ENCODE peak calls at places on chromosomes 13 and 19, in five cellular contexts. U is HEK293T, G is HepG2, I is H1, A is GM12878. M is an unnamed sample.
A peak's percentile ranks its signal among the peaks of the same experiment; 100 is the strongest.

GRCh38 chr13:77554079-77554478 is 18.6 kb downstream of the SCEL start:
- DNase-seq in U (no peak), G (no peak), I (no peak), A (no peak), M (no peak)

GRCh38 chr19:18932216-18932841 is 8.7 kb downstream of the HOMER3 start:
- DNase-seq in U (peak; percentile 97), G (no peak), I (peak; percentile 99), A (no peak), M (peak; percentile 68)

GRCh38 chr19:3687774-3688706 is 12.2 kb downstream of the PIP5K1C start:
- DNase-seq in U (no peak), G (peak; percentile 41), I (no peak), A (no peak), M (no peak)

GRCh38 chr19:23118400-23118799 is 1.6 kb downstream of the ZNF730 start:
- DNase-seq in U (no peak), G (no peak), I (no peak), A (no peak), M (peak; percentile 70)

GRCh38 chr19:16161848-16162247 is 11.5 kb downstream of the CIB3 start:
- DNase-seq in U (no peak), G (no peak), I (no peak), A (no peak), M (no peak)

GRCh38 chr19:5823579-5824281 is 15.8 kb downstream of the FUT6 start:
- DNase-seq in U (peak; percentile 68), G (no peak), I (peak; percentile 78), A (no peak), M (no peak)

GRCh38 chr13:106617561-106617960 is 49.6 kb upstream of the ARGLU1 start:
- DNase-seq in U (no peak), G (no peak), I (no peak), A (no peak), M (peak; percentile 87)

GRCh38 chr13:112908342-112908741 is 60.7 kb upstream of the MCF2L start:
- DNase-seq in U (no peak), G (no peak), I (no peak), A (no peak), M (no peak)

GRCh38 chr19:23065306-23065705 is 51.5 kb upstream of the ZNF730 start:
- DNase-seq in U (no peak), G (no peak), I (no peak), A (no peak), M (no peak)

GRCh38 chr19:16514383-16515019 is 18.3 kb downstream of the C19orf44 start:
- DNase-seq in U (no peak), G (no peak), I (no peak), A (no peak), M (no peak)

GRCh38 chr13:27975579-27976361 is 6.7 kb upstream of the CDX2 start:
- DNase-seq in U (no peak), G (no peak), I (peak; percentile 67), A (no peak), M (no peak)
- TF ChIP-seq SUZ12 in U (no peak), G (no peak), I (peak; percentile 100), A (no peak), M (peak; percentile 80)

GRCh38 chr19:42330521-42330835 is 5.0 kb downstream of the MEGF8 start:
- DNase-seq in U (no peak), G (no peak), I (no peak), A (no peak), M (no peak)
- TF ChIP-seq SUZ12 in U (no peak), G (no peak), I (no peak), A (no peak), M (no peak)

GRCh38 chr13:69204620-69205019 is 903.0 kb upstream of the ATXN8OS start:
- DNase-seq in U (no peak), G (no peak), I (no peak), A (no peak), M (no peak)

GRCh38 chr13:69198706-69199105 is 908.9 kb upstream of the ATXN8OS start:
- DNase-seq in U (no peak), G (no peak), I (no peak), A (no peak), M (no peak)

GRCh38 chr13:69194130-69194529 is 913.5 kb upstream of the ATXN8OS start:
- DNase-seq in U (no peak), G (no peak), I (no peak), A (no peak), M (no peak)

DNA sequence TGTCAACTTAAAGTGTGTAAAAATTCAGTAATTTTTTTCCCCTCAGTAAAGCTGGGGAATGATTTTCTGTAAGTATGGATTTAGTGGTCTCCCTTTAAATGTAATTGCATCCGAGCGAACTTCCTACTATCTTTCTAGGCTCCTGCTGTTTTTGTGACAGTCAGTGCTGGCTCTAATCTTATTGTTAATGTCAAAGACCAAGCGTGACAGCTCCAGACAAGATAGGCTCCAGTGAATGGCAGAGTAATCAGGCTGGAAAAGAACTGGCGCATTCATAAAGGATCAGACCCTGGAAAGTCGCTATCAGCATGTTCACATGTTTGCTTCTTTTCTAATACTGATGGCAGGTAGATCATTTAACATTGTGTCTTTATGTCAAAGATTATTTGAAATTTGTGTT is 908.0 kb upstream of the ATXN8OS start:
- DNase-seq in U (peak; percentile 32), G (no peak), I (no peak), A (no peak), M (no peak)
- TF ChIP-seq SUZ12 in U (no peak), G (no peak), I (no peak), A (no peak), M (no peak)

GRCh38 chr13:37277007-37277406 is 171.5 kb upstream of the CSNK1A1L start:
- DNase-seq in U (no peak), G (no peak), I (no peak), A (no peak), M (no peak)

DNA sequence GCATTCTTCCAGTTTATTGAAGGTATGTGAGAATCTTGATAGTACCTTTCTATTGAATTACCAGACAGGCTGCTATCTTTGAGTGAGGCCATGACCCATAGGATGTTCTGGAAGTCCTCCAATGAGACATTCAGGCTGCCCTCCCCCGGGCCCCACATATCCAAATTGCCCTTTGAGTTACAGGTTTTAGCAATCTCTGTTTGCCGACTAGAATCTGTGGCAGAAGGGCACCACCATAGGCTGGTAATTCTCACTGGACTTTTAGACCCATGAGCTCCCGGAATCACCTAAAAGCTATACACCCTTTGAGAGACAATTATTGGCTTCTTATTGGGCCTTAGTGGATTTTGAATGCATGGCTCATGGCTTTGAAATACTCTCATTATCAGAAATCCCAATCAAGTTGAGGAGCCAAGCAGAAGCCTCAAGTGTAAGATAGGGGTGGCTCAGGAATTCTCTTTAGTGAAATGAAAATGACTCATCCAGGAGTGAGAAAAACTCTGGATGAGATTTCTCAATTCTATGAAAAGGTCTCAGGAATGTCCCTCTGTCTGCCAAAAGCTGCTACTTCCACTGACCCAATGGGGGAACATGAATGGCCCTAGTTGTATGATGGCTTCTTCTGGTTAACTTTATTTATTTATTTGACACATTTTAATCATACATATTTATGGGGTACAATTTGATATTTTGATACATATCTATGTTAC is 172.1 kb upstream of the CSNK1A1L start:
- DNase-seq in U (no peak), G (peak; percentile 15), I (no peak), A (no peak), M (no peak)
- TF ChIP-seq SUZ12 in U (no peak), G (no peak), I (no peak), A (no peak), M (no peak)

GRCh38 chr13:92966341-92966740 is 260.3 kb upstream of the GPC6 start:
- DNase-seq in U (no peak), G (no peak), I (no peak), A (no peak), M (no peak)

GRCh38 chr13:92959790-92960189 is 266.8 kb upstream of the GPC6 start:
- DNase-seq in U (no peak), G (no peak), I (no peak), A (no peak), M (no peak)

GRCh38 chr13:92967923-92968322 is 258.7 kb upstream of the GPC6 start:
- DNase-seq in U (no peak), G (peak; percentile 18), I (no peak), A (no peak), M (no peak)

GRCh38 chr13:92966900-92967299 is 259.7 kb upstream of the GPC6 start:
- DNase-seq in U (no peak), G (no peak), I (no peak), A (no peak), M (no peak)

GRCh38 chr13:92963029-92963428 is 263.6 kb upstream of the GPC6 start:
- DNase-seq in U (no peak), G (no peak), I (no peak), A (no peak), M (no peak)
- TF ChIP-seq SUZ12 in U (no peak), G (no peak), I (no peak), A (no peak), M (no peak)

GRCh38 chr19:57075801-57076492 is 43.8 kb upstream of the USP29 start:
- DNase-seq in U (no peak), G (peak; percentile 65), I (no peak), A (no peak), M (no peak)
- TF ChIP-seq SUZ12 in U (no peak), G (no peak), I (no peak), A (no peak), M (no peak)

GRCh38 chr19:46608581-46609345 is 7.6 kb downstream of the CALM3 start:
- DNase-seq in U (peak; percentile 2), G (no peak), I (no peak), A (no peak), M (no peak)
- TF ChIP-seq SUZ12 in U (no peak), G (no peak), I (no peak), A (no peak), M (no peak)

GRCh38 chr19:11560404-11560988 is 1.5 kb upstream of the ELOF1 start:
- DNase-seq in U (peak; percentile 70), G (peak; percentile 80), I (peak; percentile 65), A (peak; percentile 83), M (peak; percentile 80)
- TF ChIP-seq SUZ12 in U (no peak), G (no peak), I (no peak), A (no peak), M (no peak)

GRCh38 chr13:39600766-39601165 is 2.2 kb downstream of the LHFPL6 start:
- DNase-seq in U (no peak), G (no peak), I (peak; percentile 65), A (no peak), M (no peak)
- TF ChIP-seq SUZ12 in U (no peak), G (no peak), I (no peak), A (no peak), M (no peak)